ENCODE peak calls at places on chromosomes 16 and 17, in five cellular contexts. X, T, Y, Z and I are unnamed samples. For H3K9me3, the result is how much of the 10 kb centered on the place peaks cover.

GRCh38 chr17:57499648-57500049 is 243.3 kb downstream of the MSI2 start:
- DNase-seq in Z (no peak), X (no peak), T (no peak), Y (no peak), I (no peak)

GRCh38 chr17:28828294-28829040 is 14.1 kb downstream of the FAM222B start:
- DNase-seq in T (no peak), Y (no peak), Z (peak), X (no peak), I (peak)

GRCh38 chr17:30819941-30820705 is 4.4 kb downstream of the CRLF3 start:
- DNase-seq in T (no peak), X (no peak), Y (no peak), Z (no peak), I (peak)

GRCh38 chr17:3919123-3919624 is 2.9 kb upstream of the P2RX1 start:
- DNase-seq in X (no peak), T (no peak), Y (no peak), Z (peak), I (peak)

GRCh38 chr17:2949469-2950044 is 113.8 kb downstream of the OR1D5 start:
- DNase-seq in X (no peak), Y (peak), Z (peak), T (no peak), I (no peak)

GRCh38 chr17:73427198-73427597 is 115.4 kb upstream of the CDC42EP4 start:
- DNase-seq in Z (no peak), T (no peak), Y (no peak), X (no peak), I (no peak)

GRCh38 chr16:80569440-80570105 is 28.8 kb downstream of the DYNLRB2 start:
- DNase-seq in Y (no peak), X (no peak), Z (no peak), T (no peak), I (no peak)

GRCh38 chr16:9099131-9099625 is 7.7 kb downstream of the HAPSTR1 start:
- DNase-seq in Z (no peak), T (no peak), Y (no peak), X (no peak), I (peak)

GRCh38 chr16:59330030-59330670 is 596.0 kb upstream of the GOT2 start:
- DNase-seq in T (no peak), X (no peak), Z (no peak), Y (no peak), I (no peak)

GRCh38 chr16:3596101-3596861 is 15.1 kb downstream of the SLX4 start:
- DNase-seq in T (no peak), Y (no peak), Z (no peak), X (no peak), I (peak)

GRCh38 chr17:56913000-56913866 is 616 bp downstream of the TRIM25 start:
- DNase-seq in Y (no peak), X (peak), Z (no peak), T (no peak), I (peak)

GRCh38 chr16:67019171-67019570 is 9.8 kb upstream of the CBFB start:
- DNase-seq in X (no peak), Y (no peak), Z (peak), T (no peak), I (no peak)

GRCh38 chr16:67179421-67180080 is 4.2 kb downstream of the MATCAP1 start:
- DNase-seq in Z (no peak), Y (no peak), X (no peak), T (no peak), I (no peak)

GRCh38 chr17:1779571-1780074 is 17.8 kb downstream of the SERPINF1 start:
- DNase-seq in T (peak), X (no peak), Y (no peak), Z (peak), I (peak)

GRCh38 chr16:50290856-50291255 is 24.5 kb downstream of the ADCY7 start:
- DNase-seq in Y (no peak), Z (no peak), X (no peak), T (no peak), I (no peak)

GRCh38 chr16:87060026-87060986 is 256.9 kb downstream of the C16orf95 start:
- DNase-seq in X (peak), Y (no peak), Z (peak), T (no peak), I (no peak)

GRCh38 chr16:66588981-66589713 is 9.9 kb downstream of the CMTM2 start:
- DNase-seq in Y (no peak), T (no peak), X (no peak), Z (no peak), I (no peak)

GRCh38 chr16:1823821-1824220 is 2.8 kb downstream of the HAGH start:
- DNase-seq in Y (no peak), Z (no peak), T (no peak), X (peak), I (no peak)

GRCh38 chr17:27109346-27109745 is 184.6 kb upstream of the WSB1 start:
- DNase-seq in T (no peak), Z (no peak), X (no peak), Y (no peak), I (no peak)

GRCh38 chr17:78031435-78031834 is 72.9 kb downstream of the TNRC6C start:
- DNase-seq in T (no peak), Y (no peak), Z (no peak), X (no peak), I (no peak)

DNA sequence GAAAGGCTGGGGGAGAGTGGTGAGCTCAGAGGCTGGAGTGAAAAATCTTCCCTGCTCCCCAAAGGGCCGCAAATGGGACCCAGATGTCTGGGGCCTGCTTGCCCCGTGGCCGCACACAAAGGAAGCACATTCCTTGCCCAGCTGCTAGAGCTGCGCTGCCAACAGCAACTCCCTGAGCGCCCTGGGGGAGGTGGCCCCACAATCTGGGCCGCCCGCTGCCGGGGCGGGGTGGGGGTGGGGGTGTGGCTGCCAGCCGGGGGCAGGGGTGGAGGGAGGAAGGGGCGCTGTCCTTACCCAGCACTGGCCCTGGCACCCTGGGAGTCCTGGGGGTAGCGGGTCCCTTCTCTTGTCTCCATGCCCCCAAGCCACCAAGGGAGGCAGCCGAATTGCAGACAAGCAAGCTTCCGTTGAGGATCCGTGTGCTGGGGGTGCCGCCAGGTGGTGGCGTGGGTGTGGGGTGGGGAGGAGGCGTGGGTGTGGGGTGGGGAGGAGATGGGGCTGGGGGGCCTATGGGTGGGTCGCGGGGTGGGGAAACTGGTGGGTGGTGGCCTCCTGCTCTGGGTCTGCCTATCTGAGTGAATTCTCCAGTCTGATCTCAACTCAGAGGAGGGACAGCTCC is 48.4 kb upstream of the PABPN1L start:
- DNase-seq in X (no peak), Y (no peak), T (no peak), Z (no peak), I (no peak)
- H3K27ac ChIP-seq in X (no peak), Y (no peak), T (no peak), Z (no peak), I (no peak)

GRCh38 chr16:35631261-35631945 is 2172.0 kb downstream of the TP53TG3F start:
- DNase-seq in Y (no peak), X (no peak), T (no peak), Z (no peak), I (no peak)
- H3K9me3 ChIP-seq in Y (under half), X (under half), T (under half), Z (under half), I (under half)

GRCh38 chr17:54898576-54898975 is 2.1 kb upstream of the TOM1L1 start:
- DNase-seq in Z (no peak), T (no peak), X (no peak), Y (no peak), I (no peak)
- H3K27ac ChIP-seq in Z (no peak), T (no peak), X (no peak), Y (no peak), I (no peak)

GRCh38 chr17:8724451-8724850 is 20.2 kb downstream of the CCDC42 start:
- DNase-seq in Z (peak), T (no peak), X (no peak), Y (no peak), I (no peak)
- H3K9me3 ChIP-seq in Z (under half), T (under half), X (under half), Y (under half), I (under half)

DNA sequence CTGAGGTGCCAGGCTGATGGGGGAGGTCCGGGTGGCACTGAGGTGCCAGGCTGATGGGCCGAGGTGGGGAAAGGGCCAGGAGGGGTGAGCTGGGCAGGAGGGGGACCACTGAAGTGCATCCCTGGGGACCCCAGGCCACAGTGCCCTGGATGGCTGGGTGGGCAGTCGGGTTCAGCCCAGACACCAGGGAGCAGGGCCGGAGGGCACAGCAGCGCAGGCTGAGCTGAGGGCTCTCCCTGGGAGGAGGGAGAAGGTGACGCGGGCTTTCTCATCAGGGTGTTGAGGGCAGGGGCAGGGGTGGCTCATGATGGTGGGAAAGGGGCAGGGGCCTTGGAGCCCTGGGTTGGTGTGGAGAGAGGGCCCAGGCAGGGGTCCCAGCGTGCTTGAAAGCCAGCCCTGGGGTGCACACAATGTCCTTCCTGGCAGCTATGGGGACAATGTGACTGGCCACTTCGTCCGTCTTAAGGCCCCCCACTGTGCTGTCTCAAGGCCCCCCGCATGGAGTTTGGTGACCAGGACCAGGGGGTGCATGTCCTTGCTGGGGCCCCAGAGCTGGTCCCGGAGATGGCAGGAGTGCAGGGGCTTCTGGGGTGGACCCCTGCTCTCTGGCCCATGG is 16.0 kb downstream of the CD7 start:
- DNase-seq in Z (no peak), X (no peak), Y (no peak), T (no peak), I (no peak)
- H3K27ac ChIP-seq in Z (no peak), X (no peak), Y (no peak), T (no peak), I (no peak)

GRCh38 chr16:35201151-35201550 is 1741.7 kb downstream of the TP53TG3F start:
- DNase-seq in Y (no peak), Z (no peak), T (no peak), X (no peak), I (no peak)
- H3K9me3 ChIP-seq in Y (under half), Z (under half), T (under half), X (under half), I (under half)